ENCODE peak calls at places on chromosomes 12 and 14, in four cellular contexts. A, S, J and H are unnamed samples.

GRCh38 chr14:33642080-33642479 is 308.8 kb downstream of the EGLN3 start:
- DNase-seq in A (no peak), S (no peak), J (no peak), H (no peak)

GRCh38 chr12:103334447-103334846 is 161.3 kb downstream of the C12orf42 start:
- DNase-seq in A (no peak), S (no peak), J (no peak), H (no peak)

GRCh38 chr14:88986146-88986841 is 161.8 kb downstream of the TTC8 start:
- DNase-seq in A (peak; percentile 31), S (peak; percentile 31), J (no peak), H (no peak)

GRCh38 chr14:22900088-22900799 is 17.2 kb downstream of the REM2 start:
- DNase-seq in A (no peak), S (peak; percentile 70), J (no peak), H (no peak)

GRCh38 chr14:96038920-96039632 is at the start of gene C14orf132:
- DNase-seq in A (peak; percentile 78), S (peak; percentile 18), J (no peak), H (no peak)

GRCh38 chr12:98370976-98371375 is 144.4 kb upstream of the TMPO start:
- DNase-seq in A (no peak), S (no peak), J (no peak), H (no peak)

GRCh38 chr14:105855893-105856675 is 329.7 kb downstream of the TMEM121 start:
- DNase-seq in A (no peak), S (no peak), J (no peak), H (no peak)

GRCh38 chr14:89393346-89393745 is 23.7 kb downstream of the FOXN3 start:
- DNase-seq in A (no peak), S (no peak), J (no peak), H (no peak)

GRCh38 chr12:99201906-99202645 is 445.5 kb upstream of the GARIN6 start:
- DNase-seq in A (no peak), S (no peak), J (no peak), H (no peak)

GRCh38 chr12:130214686-130215370 is 52.6 kb downstream of the FZD10 start:
- DNase-seq in A (no peak), S (no peak), J (no peak), H (no peak)

GRCh38 chr12:76346798-76347420 is 1.3 kb downstream of the BBS10 start:
- DNase-seq in A (no peak), S (no peak), J (no peak), H (no peak)

GRCh38 chr12:108567388-108567787 is 5.0 kb downstream of the ISCU start:
- DNase-seq in A (peak; percentile 28), S (no peak), J (no peak), H (no peak)

GRCh38 chr12:5039815-5040214 is 3.9 kb upstream of the KCNA5 start:
- DNase-seq in A (no peak), S (no peak), J (no peak), H (no peak)

GRCh38 chr12:29164477-29165163 is 15.5 kb downstream of the FAR2 start:
- DNase-seq in A (no peak), S (no peak), J (no peak), H (peak; percentile 28)

GRCh38 chr12:27261866-27262265 is 17.8 kb downstream of the STK38L start:
- DNase-seq in A (no peak), S (no peak), J (no peak), H (no peak)

GRCh38 chr14:104341532-104342434 is 203.4 kb downstream of the KIF26A start:
- DNase-seq in A (no peak), S (peak; percentile 88), J (no peak), H (no peak)

GRCh38 chr12:119229837-119230236 is 51.1 kb downstream of the HSPB8 start:
- DNase-seq in A (peak; percentile 48), S (peak; percentile 59), J (no peak), H (no peak)

GRCh38 chr14:46487582-46488350 is 163.8 kb downstream of the RPL10L start:
- DNase-seq in A (no peak), S (no peak), J (no peak), H (no peak)

GRCh38 chr12:66600805-66601392 is 78.0 kb downstream of the GRIP1 start:
- DNase-seq in A (no peak), S (no peak), J (no peak), H (no peak)

GRCh38 chr12:26471560-26471959 is 276.2 kb downstream of the SSPN start:
- DNase-seq in A (no peak), S (no peak), J (no peak), H (peak; percentile 37)

GRCh38 chr12:93802293-93802692 is 125.1 kb downstream of the CRADD start:
- DNase-seq in A (no peak), S (no peak), J (no peak), H (no peak)

GRCh38 chr14:53325176-53325806 is 172.2 kb upstream of the DDHD1 start:
- DNase-seq in A (no peak), S (no peak), J (no peak), H (no peak)

GRCh38 chr14:85535316-85535715 is 5.4 kb downstream of the FLRT2 start:
- DNase-seq in A (no peak), S (no peak), J (no peak), H (no peak)

GRCh38 chr12:92431146-92431545 is 271.6 kb upstream of the PLEKHG7 start:
- DNase-seq in A (no peak), S (no peak), J (no peak), H (no peak)

GRCh38 chr12:33439587-33440011 is at the start of gene SYT10:
- DNase-seq in A (no peak), S (no peak), J (no peak), H (no peak)

DNA sequence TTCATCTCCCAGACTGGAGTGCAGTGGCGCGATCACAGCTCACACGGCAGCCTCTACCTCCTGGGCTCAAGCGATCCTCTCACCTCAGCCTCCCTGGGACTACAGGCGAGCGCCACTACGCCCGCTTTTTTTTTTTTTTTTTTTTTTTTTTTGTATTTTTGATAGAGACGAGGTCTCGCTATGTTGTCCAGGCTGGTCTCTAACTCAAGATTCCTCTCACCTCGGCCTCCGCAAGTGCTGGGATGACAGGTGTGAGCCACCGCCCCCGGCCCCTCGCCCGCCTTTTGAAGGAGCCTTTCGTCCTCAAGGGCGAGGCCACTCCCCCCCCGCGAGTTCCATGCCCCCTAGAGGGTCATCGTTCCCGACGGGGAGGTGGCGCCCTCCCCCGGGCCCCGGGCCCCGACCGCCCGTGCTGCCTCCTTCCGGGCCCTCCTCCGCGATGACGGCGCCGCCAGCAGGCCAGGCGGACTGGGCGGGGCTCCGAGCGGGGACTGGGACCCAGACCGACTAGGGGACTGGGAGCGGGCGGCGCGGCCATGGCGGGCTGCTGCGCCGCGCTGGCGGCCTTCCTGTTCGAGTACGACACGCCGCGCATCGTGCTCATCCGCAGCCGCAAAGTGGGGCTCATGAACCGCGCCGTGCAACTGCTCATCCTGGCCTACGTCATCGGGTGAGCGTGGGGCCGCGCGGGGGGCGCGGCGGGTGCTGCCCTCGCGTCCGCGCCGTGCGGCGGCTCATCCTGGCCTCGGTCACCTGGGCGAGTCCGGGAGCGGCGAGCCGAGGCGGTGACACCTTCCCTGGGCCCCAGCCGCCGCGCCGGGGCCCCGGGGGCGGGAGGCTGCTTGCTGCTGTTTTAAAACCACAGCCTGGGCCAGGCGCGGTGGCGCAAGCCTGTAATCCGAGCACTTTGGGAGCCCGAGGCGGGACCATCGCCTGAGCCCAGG is at the start of gene P2RX4:
- DNase-seq in A (peak; percentile 87), S (peak; percentile 52), J (peak; percentile 33), H (no peak)
- TF ChIP-seq CTCF in A (no peak), S (peak; percentile 17), J (peak; percentile 27), H (peak; percentile 24)

GRCh38 chr12:82852529-82852928 is 165.8 kb downstream of the TMTC2 start:
- DNase-seq in A (no peak), S (no peak), J (no peak), H (no peak)

GRCh38 chr12:82857911-82858533 is 171.3 kb downstream of the TMTC2 start:
- DNase-seq in A (no peak), S (no peak), J (no peak), H (no peak)

GRCh38 chr12:82858534-82858917 is 171.8 kb downstream of the TMTC2 start:
- DNase-seq in A (no peak), S (no peak), J (no peak), H (no peak)

GRCh38 chr12:82855872-82856271 is 169.2 kb downstream of the TMTC2 start:
- DNase-seq in A (no peak), S (no peak), J (no peak), H (no peak)

GRCh38 chr12:82857276-82857675 is 170.6 kb downstream of the TMTC2 start:
- DNase-seq in A (no peak), S (no peak), J (no peak), H (no peak)
- H3K4me3 ChIP-seq in A (no peak overlapping the region), S (no peak overlapping the region), J (no peak overlapping the region), H (no peak overlapping the region)

GRCh38 chr12:49974231-49974675 is 1.5 kb downstream of the AQP6 start:
- DNase-seq in A (peak; percentile 65), S (no peak), J (no peak), H (no peak)
- TF ChIP-seq CTCF in A (peak; percentile 14), S (peak; percentile 30), J (peak; percentile 25), H (peak; percentile 80)

GRCh38 chr12:101637936-101638335 is 43.2 kb downstream of the MYBPC1 start:
- DNase-seq in A (no peak), S (no peak), J (no peak), H (no peak)

GRCh38 chr12:101647711-101648110 is 49.7 kb upstream of the CHPT1 start:
- DNase-seq in A (no peak), S (no peak), J (no peak), H (no peak)

GRCh38 chr12:101648195-101648594 is 49.2 kb upstream of the CHPT1 start:
- DNase-seq in A (no peak), S (no peak), J (no peak), H (no peak)

GRCh38 chr12:101642115-101643067 is 47.6 kb downstream of the MYBPC1 start:
- DNase-seq in A (no peak), S (no peak), J (no peak), H (no peak)
- H3K4me3 ChIP-seq in A (no peak overlapping the region), S (no peak overlapping the region), J (peak overlapping the region; percentile 11), H (no peak overlapping the region)

GRCh38 chr14:60734465-60735242 is at the start of gene MNAT1:
- DNase-seq in A (peak; percentile 78), S (peak; percentile 78), J (peak; percentile 12), H (peak; percentile 42)
- TF ChIP-seq CTCF in A (no peak), S (no peak), J (no peak), H (peak; percentile 13)

GRCh38 chr14:94077111-94077821 is 3.7 kb downstream of the DDX24 start:
- DNase-seq in A (no peak), S (no peak), J (no peak), H (no peak)
- H3K4me3 ChIP-seq in A (no peak overlapping the region), S (no peak overlapping the region), J (no peak overlapping the region), H (no peak overlapping the region)

DNA sequence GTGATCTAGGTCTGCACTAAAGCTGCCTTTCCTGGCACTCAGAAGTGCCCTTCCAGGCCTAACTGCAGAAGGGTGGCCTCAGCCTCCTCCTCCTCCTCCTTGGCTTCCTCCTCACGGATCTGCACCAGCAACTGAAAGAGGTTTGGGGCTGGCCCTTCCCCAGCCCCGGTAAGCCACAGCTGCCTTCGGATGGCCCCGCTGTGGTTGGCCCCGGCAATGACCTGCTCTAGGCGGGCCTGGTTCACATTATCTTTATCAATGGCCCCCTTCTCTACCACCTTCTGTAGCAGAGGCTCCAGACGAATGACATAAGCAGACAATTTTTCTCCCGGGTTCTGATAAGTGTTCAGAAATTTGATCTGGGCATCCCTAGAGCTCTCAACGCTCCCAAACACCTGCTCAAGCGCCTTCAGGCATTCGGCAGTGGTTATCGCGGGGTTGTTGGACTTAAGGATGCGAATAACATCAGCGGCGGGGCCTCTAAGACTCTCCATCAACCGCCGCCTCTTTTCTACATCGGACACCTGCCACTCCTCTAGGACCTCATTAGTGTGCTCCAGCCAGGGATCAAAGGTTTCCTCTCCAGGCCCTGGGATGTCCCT is 1.5 kb downstream of the PNMA1 start:
- DNase-seq in A (no peak), S (no peak), J (no peak), H (no peak)
- TF ChIP-seq CTCF in A (no peak), S (no peak), J (no peak), H (no peak)